ENCODE peak calls at places on chromosomes 12 and 14, in four cellular contexts. Y is GM12878, A is K562, X is HL-60. G is an unnamed sample.

GRCh38 chr12:11762723-11763326 is 113.4 kb downstream of the ETV6 start:
- DNase-seq in Y (peak), A (no peak), X (no peak), G (no peak)

GRCh38 chr14:105090493-105091334 is 25.5 kb upstream of the GPR132 start:
- DNase-seq in Y (no peak), A (peak), X (peak), G (peak)

GRCh38 chr12:2137707-2138106 is 84.9 kb downstream of the CACNA1C start:
- DNase-seq in Y (no peak), A (no peak), X (no peak), G (no peak)

GRCh38 chr14:104442107-104442551 is 137.4 kb upstream of the C14orf180 start:
- DNase-seq in Y (no peak), A (no peak), X (no peak), G (no peak)

GRCh38 chr14:41476526-41476925 is 130.2 kb upstream of the LRFN5 start:
- DNase-seq in Y (no peak), A (no peak), X (no peak), G (no peak)

GRCh38 chr14:105139831-105140239 is 28.7 kb downstream of the JAG2 start:
- DNase-seq in Y (no peak), A (no peak), X (no peak), G (no peak)

GRCh38 chr12:14948672-14949071 is 10.3 kb upstream of the ERP27 start:
- DNase-seq in Y (peak), A (no peak), X (no peak), G (peak)

GRCh38 chr14:91872011-91872476 is 4.7 kb upstream of the TC2N start:
- DNase-seq in Y (peak), A (no peak), X (no peak), G (peak)

GRCh38 chr14:21825845-21826244 is 152.2 kb upstream of the OR4E1 start:
- DNase-seq in Y (no peak), A (no peak), X (no peak), G (no peak)

GRCh38 chr12:122395319-122395718 is 27.1 kb downstream of the CLIP1 start:
- DNase-seq in Y (no peak), A (no peak), X (no peak), G (no peak)

GRCh38 chr14:54682578-54682977 is 115.7 kb downstream of the SAMD4A start:
- DNase-seq in Y (no peak), A (no peak), X (no peak), G (no peak)

GRCh38 chr14:28242895-28243294 is 523.7 kb upstream of the FOXG1 start:
- DNase-seq in Y (no peak), A (no peak), X (no peak), G (no peak)
- TF ChIP-seq SPI1 in Y (no peak), A (no peak), X (no peak), G (no peak)

GRCh38 chr12:54565658-54566552 is 16.5 kb downstream of the PDE1B start:
- DNase-seq in Y (no peak), A (no peak), X (no peak), G (no peak)
- TF ChIP-seq SPI1 in Y (no peak), A (no peak), X (no peak), G (no peak)

GRCh38 chr14:52399104-52399503 is 85.0 kb downstream of the PTGER2 start:
- DNase-seq in Y (no peak), A (no peak), X (no peak), G (no peak)

GRCh38 chr14:52400846-52401245 is 86.7 kb downstream of the PTGER2 start:
- DNase-seq in Y (peak), A (no peak), X (peak), G (no peak)

GRCh38 chr14:52402812-52403526 is 88.9 kb downstream of the PTGER2 start:
- DNase-seq in Y (peak), A (no peak), X (no peak), G (no peak)

GRCh38 chr14:52397844-52398243 is 83.7 kb downstream of the PTGER2 start:
- DNase-seq in Y (no peak), A (no peak), X (no peak), G (no peak)

DNA sequence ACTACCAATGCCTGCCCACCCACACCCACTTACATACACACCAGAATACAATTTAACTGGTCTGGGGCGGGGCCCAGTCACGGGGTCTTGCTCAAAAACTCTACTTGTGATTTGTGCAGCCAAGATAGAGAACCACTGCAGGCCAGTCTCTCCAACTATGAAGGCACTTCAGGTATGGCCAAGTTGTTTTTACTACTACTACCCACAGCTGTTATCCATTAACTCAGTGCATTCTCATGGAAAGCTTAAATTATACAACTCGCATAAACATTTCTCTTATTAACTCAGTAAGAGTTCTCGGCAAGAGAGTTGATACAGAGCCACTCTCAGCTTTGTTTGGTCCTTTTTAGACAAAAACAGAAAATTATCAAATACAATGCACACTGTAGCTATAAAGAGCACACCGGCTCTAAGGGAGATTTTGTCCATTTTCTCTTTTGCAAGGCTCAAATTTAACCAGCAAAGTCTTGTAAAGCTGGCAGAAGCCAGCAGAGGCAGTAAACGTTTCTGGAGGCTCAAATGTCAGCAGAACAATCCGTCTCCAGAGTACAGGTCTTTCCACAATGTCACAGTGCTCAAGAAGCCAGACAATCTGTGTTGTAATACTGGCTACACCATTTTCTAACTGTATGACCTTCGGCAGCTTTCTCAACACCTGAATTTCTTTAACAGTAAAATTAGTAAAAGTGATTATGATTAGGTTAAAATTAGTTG is 85.9 kb downstream of the PTGER2 start:
- DNase-seq in Y (no peak), A (no peak), X (peak), G (no peak)
- TF ChIP-seq SPI1 in Y (no peak), A (no peak), X (no peak), G (no peak)

DNA sequence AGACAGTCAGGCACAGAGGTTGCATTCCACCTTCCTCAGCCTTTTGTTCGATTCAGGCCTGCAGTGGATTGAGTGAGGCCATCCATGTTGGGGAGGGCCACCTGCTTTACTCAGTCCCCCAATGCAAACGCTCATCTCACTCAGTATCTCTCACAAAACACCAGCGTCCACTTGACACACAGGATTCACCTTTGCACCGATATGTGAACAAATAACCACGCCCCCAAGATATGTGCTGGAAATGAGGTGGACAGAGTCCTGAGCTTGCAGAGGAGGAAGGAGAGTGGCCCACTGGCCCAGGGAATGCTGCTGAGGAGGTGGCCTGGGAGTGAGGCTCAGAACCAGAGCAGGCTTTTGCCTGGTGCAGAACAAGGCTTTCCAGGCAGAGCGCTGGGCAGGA is 60.7 kb downstream of the DNAH10 start:
- DNase-seq in Y (no peak), A (no peak), X (no peak), G (no peak)
- TF ChIP-seq SPI1 in Y (no peak), A (no peak), X (no peak), G (no peak)

GRCh38 chr12:12801649-12802048 is 11.5 kb upstream of the DDX47 start:
- DNase-seq in Y (no peak), A (no peak), X (no peak), G (no peak)

GRCh38 chr12:12803186-12803585 is 10.0 kb upstream of the DDX47 start:
- DNase-seq in Y (no peak), A (peak), X (peak), G (no peak)

GRCh38 chr12:12804011-12804410 is 9.1 kb upstream of the DDX47 start:
- DNase-seq in Y (no peak), A (no peak), X (no peak), G (no peak)

GRCh38 chr12:12806784-12807516 is 6.2 kb upstream of the DDX47 start:
- DNase-seq in Y (no peak), A (no peak), X (no peak), G (no peak)

GRCh38 chr12:12804432-12804886 is 8.7 kb upstream of the DDX47 start:
- DNase-seq in Y (no peak), A (no peak), X (no peak), G (no peak)
- TF ChIP-seq SPI1 in Y (no peak), A (no peak), X (no peak), G (peak)

G was measured in GM12891.